ENCODE peak calls at places on chromosomes 12 and 14, in seven cellular contexts. A, T, N, K, X, Y and I are unnamed samples. For H3K79me1, the result is how much of the 10 kb centered on the place peaks cover.

GRCh38 chr12:64672925-64673409 is 62.7 kb downstream of the RASSF3 start:
- DNase-seq in A (no peak), T (no peak), N (no peak), K (no peak), X (peak), Y (no peak), I (peak)

GRCh38 chr14:98433436-98433835 is 838.6 kb downstream of the BCL11B start:
- DNase-seq in A (no peak), T (no peak), N (no peak), K (no peak), X (no peak), Y (no peak), I (no peak)

GRCh38 chr14:51293149-51293925 is 53.3 kb downstream of the TMX1 start:
- DNase-seq in A (no peak), T (no peak), N (no peak), K (no peak), X (peak), Y (no peak), I (peak)

GRCh38 chr14:75315143-75315542 is 36.5 kb downstream of the FOS start:
- DNase-seq in A (no peak), T (no peak), N (no peak), K (no peak), X (peak), Y (no peak), I (no peak)

GRCh38 chr12:105141320-105141918 is 33.9 kb downstream of the WASHC4 start:
- DNase-seq in A (no peak), T (no peak), N (no peak), K (no peak), X (no peak), Y (no peak), I (no peak)

GRCh38 chr14:89992273-89992672 is 36.5 kb downstream of the TDP1 start:
- DNase-seq in A (no peak), T (no peak), N (no peak), K (no peak), X (no peak), Y (no peak), I (no peak)

GRCh38 chr12:4228122-4228580 is 45.4 kb upstream of the CCND2 start:
- DNase-seq in A (no peak), T (peak), N (peak), K (no peak), X (no peak), Y (peak), I (no peak)

GRCh38 chr12:106753526-106753925 is 21.0 kb upstream of the RIC8B start:
- DNase-seq in A (no peak), T (no peak), N (no peak), K (no peak), X (no peak), Y (no peak), I (no peak)

GRCh38 chr12:124742702-124743101 is 121.0 kb downstream of the SCARB1 start:
- DNase-seq in A (no peak), T (no peak), N (no peak), K (no peak), X (no peak), Y (no peak), I (no peak)

GRCh38 chr12:67268335-67268895 is 743 bp upstream of the CAND1 start:
- DNase-seq in A (peak), T (peak), N (peak), K (peak), X (peak), Y (peak), I (peak)

GRCh38 chr12:3122841-3123678 is 45.9 kb downstream of the TSPAN9 start:
- DNase-seq in A (no peak), T (no peak), N (peak), K (no peak), X (peak), Y (peak), I (peak)

GRCh38 chr12:15688838-15689237 is 100.3 kb downstream of the EPS8 start:
- DNase-seq in A (no peak), T (no peak), N (peak), K (no peak), X (no peak), Y (no peak), I (no peak)

GRCh38 chr14:88630565-88630964 is 67.7 kb downstream of the ZC3H14 start:
- DNase-seq in A (peak), T (no peak), N (no peak), K (no peak), X (peak), Y (no peak), I (peak)

GRCh38 chr12:54364413-54364812 is at the start of gene GPR84:
- DNase-seq in A (no peak), T (no peak), N (no peak), K (no peak), X (no peak), Y (no peak), I (no peak)

GRCh38 chr14:50383618-50384225 is 13.0 kb downstream of the CDKL1 start:
- DNase-seq in A (no peak), T (no peak), N (no peak), K (no peak), X (no peak), Y (peak), I (peak)

GRCh38 chr12:107955966-107956643 is 173.0 kb upstream of the WSCD2 start:
- DNase-seq in A (no peak), T (no peak), N (no peak), K (no peak), X (no peak), Y (no peak), I (no peak)

GRCh38 chr12:24754690-24755638 is 193.9 kb downstream of the BCAT1 start:
- DNase-seq in A (peak), T (no peak), N (no peak), K (no peak), X (peak), Y (peak), I (peak)

GRCh38 chr14:21227981-21228380 is 41.3 kb downstream of the HNRNPC start:
- DNase-seq in A (no peak), T (no peak), N (no peak), K (no peak), X (no peak), Y (no peak), I (no peak)

GRCh38 chr12:113190761-113191160 is 5.2 kb downstream of the RITA1 start:
- DNase-seq in A (no peak), T (no peak), N (peak), K (no peak), X (peak), Y (peak), I (peak)

GRCh38 chr14:53295985-53296582 is 143.0 kb upstream of the DDHD1 start:
- DNase-seq in A (peak), T (no peak), N (no peak), K (peak), X (peak), Y (peak), I (peak)

GRCh38 chr12:29066061-29066588 is 83.0 kb upstream of the FAR2 start:
- DNase-seq in A (no peak), T (no peak), N (no peak), K (peak), X (peak), Y (no peak), I (peak)

GRCh38 chr14:55123101-55123500 is 6.0 kb upstream of the LGALS3 start:
- DNase-seq in A (no peak), T (no peak), N (no peak), K (no peak), X (peak), Y (no peak), I (peak)

GRCh38 chr14:89331398-89331797 is 85.6 kb downstream of the FOXN3 start:
- DNase-seq in A (no peak), T (no peak), N (no peak), K (no peak), X (no peak), Y (no peak), I (no peak)

GRCh38 chr12:28167981-28168485 is 22.2 kb upstream of the CCDC91 start:
- DNase-seq in A (peak), T (no peak), N (no peak), K (no peak), X (no peak), Y (no peak), I (no peak)

GRCh38 chr12:19432309-19433170 is 6.8 kb upstream of the AEBP2 start:
- DNase-seq in A (no peak), T (no peak), N (no peak), K (no peak), X (no peak), Y (no peak), I (no peak)

GRCh38 chr12:22453511-22453910 is 90.8 kb downstream of the C2CD5 start:
- DNase-seq in A (no peak), T (no peak), N (no peak), K (no peak), X (no peak), Y (no peak), I (no peak)

GRCh38 chr14:34920339-34920738 is 45.2 kb upstream of the BAZ1A start:
- DNase-seq in A (no peak), T (no peak), N (no peak), K (no peak), X (peak), Y (no peak), I (peak)

GRCh38 chr14:65804752-65805473 is 392.4 kb downstream of the FUT8 start:
- DNase-seq in A (no peak), T (no peak), N (no peak), K (no peak), X (no peak), Y (no peak), I (no peak)
- H3K79me1 ChIP-seq in A (under half), T (under half), N (under half), K (under half), X (under half), Y (under half), I (under half)

GRCh38 chr14:99758121-99758871 is 34.9 kb upstream of the EML1 start:
- DNase-seq in A (no peak), T (no peak), N (peak), K (no peak), X (peak), Y (peak), I (peak)

GRCh38 chr14:99763527-99764221 is 29.5 kb upstream of the EML1 start:
- DNase-seq in A (no peak), T (no peak), N (no peak), K (no peak), X (no peak), Y (no peak), I (no peak)

GRCh38 chr14:99758915-99759545 is 34.2 kb upstream of the EML1 start:
- DNase-seq in A (no peak), T (no peak), N (no peak), K (no peak), X (no peak), Y (no peak), I (no peak)

GRCh38 chr14:99759546-99759925 is 33.7 kb upstream of the EML1 start:
- DNase-seq in A (no peak), T (no peak), N (no peak), K (no peak), X (no peak), Y (no peak), I (no peak)

GRCh38 chr14:99760817-99761216 is 32.4 kb upstream of the EML1 start:
- DNase-seq in A (no peak), T (no peak), N (no peak), K (no peak), X (no peak), Y (no peak), I (no peak)
- H3K79me1 ChIP-seq in A (under half), T (under half), N (under half), K (under half), X (under half), Y (under half), I (under half)

DNA sequence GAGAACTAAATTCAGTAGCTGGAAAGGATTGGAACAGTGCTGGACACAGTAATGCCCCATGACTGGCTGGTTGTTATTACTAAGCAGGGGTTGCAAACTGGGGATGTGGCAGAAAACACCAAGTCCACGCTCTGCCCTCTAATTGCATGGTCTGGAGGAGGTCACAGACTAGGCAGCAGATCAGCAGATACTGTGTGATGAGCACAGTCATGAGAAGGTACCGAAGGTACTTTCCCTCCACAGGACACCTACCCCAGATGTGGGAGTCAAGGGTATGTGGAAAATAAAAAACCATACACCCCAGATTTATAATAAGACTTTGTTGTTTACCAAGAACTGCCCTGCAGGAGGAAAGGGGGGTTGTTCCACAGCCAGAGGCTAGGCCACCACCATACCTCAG is 175.3 kb downstream of the PELI2 start:
- DNase-seq in A (no peak), T (no peak), N (no peak), K (no peak), X (no peak), Y (no peak), I (no peak)
- H3K79me1 ChIP-seq in A (under half), T (under half), N (under half), K (under half), X (under half), Y (under half), I (under half)

DNA sequence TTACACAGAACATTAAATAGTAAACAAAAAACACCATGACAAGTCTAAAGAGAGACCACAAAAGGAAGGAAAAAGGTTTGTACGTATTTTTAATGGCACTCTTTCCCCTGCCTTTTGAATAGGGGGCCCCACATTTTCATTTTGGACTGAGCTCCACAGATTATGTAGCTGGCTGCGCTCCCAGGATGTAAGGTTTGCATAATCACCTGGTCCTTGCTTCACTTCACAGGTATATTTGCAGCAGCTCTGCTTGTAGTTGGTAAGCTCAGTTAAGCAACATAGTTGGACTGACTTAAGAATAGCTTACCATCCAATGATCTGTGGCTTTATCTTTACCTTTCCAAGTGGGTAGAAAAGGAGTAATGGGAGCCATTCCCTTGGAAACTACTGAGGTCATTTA is 454.7 kb downstream of the APAF1 start:
- DNase-seq in A (no peak), T (no peak), N (no peak), K (no peak), X (no peak), Y (no peak), I (no peak)
- H3K79me1 ChIP-seq in A (under half), T (under half), N (under half), K (under half), X (under half), Y (under half), I (under half)

DNA sequence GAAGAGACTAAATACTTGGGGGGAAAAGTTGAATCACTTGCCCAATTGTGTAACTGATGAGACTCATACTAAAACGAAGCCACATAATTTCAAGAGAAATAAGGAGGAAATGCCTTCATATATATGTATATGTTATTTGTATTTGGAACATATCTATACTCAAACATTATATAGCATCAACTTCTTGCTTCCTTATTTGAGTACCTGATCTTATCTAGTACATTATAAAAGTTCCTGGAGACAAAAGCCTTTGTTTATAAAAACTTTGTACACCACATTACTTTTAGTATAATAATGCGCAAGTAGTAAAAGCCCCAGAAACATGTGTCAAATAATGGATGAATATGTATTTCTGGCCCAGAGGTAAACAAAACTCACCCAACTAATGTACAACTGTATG is 92.0 kb downstream of the SLC2A13 start:
- DNase-seq in A (no peak), T (no peak), N (no peak), K (no peak), X (no peak), Y (no peak), I (peak)
- H3K79me1 ChIP-seq in A (under half), T (under half), N (under half), K (under half), X (under half), Y (under half), I (under half)

GRCh38 chr12:53265783-53266182 is 2.3 kb upstream of the ESPL1 start:
- DNase-seq in A (no peak), T (no peak), N (no peak), K (no peak), X (no peak), Y (no peak), I (no peak)

GRCh38 chr12:53268009-53268636 is at the start of gene ESPL1:
- DNase-seq in A (peak), T (peak), N (peak), K (peak), X (peak), Y (peak), I (peak)

GRCh38 chr12:53268637-53269562 is 801 bp downstream of the ESPL1 start:
- DNase-seq in A (no peak), T (no peak), N (no peak), K (no peak), X (no peak), Y (peak), I (peak)

DNA sequence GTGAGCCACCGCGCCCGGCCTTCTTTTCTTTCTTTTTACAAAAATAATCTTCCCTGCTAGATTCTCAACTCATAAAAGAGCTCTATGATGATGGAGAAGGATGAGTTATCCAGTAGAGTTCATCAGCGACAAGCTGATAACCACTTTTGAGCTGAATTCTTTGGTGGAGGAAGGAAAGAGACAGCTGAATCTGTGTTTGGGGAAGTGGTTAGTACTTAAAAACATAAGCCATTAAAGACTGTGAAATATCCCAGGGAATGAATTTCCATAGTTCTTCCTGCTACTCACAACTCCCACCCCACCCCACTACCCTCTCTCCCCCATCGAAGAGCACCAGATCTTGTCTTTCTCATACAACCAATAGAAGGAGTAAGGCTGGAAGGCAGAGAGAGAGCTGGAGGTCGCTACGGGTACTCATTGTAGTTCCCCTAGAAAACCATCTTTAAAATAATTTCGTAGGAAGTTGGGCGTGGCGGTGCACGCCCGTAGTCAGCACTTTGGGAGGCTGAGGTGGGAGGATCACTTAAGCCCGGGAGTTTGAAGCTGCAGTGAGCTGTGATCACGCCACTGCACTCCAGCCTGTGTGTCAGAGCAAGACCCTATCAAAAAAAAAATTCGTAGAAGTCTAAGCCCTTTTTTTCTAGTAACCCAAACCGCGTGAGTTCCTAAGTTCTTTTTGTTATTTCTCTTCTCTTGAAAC is 640 bp upstream of the ESPL1 start:
- DNase-seq in A (no peak), T (no peak), N (no peak), K (no peak), X (no peak), Y (no peak), I (no peak)
- H3K79me1 ChIP-seq in A (under half), T (under half), N (under half), K (under half), X (under half), Y (under half), I (under half)

DNA sequence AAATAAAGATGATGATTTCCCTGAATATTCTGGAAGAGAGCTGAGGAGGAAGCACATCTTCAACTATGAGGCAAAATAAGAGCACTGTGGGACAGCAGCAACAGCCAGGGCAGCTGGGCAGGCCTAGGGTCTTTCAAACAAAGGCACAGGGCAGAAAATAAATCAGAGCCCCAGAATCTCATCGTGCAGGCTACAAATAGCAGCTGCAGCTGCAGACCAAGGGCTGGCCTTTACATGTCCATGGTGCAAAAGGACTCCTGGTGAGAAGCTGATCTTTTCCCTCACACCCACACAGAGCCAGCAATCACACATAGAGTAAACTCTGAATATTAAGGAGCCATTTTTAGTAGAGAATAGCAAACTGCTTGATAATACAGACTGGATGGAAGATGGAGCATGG is 13.6 kb upstream of the MYBPC1 start:
- DNase-seq in A (no peak), T (no peak), N (no peak), K (no peak), X (no peak), Y (no peak), I (no peak)
- H3K79me1 ChIP-seq in A (under half), T (under half), N (under half), K (under half), X (under half), Y (under half), I (under half)